ENCODE peak calls at places on chromosome 3, in six cellular contexts. R is IMR-90, T is fibroblast of lung, S is H9, G is mammary epithelial cell, V is endothelial cell of umbilical vein. J is an unnamed sample. For H3K9me3, the result is how much of the 10 kb centered on the place peaks cover.

GRCh38 chr3:184523825-184524615 is 37.6 kb upstream of the EPHB3 start:
- DNase-seq in R (peak), T (peak), S (peak), G (peak), V (peak), J (peak)

GRCh38 chr3:53382106-53382505 is 34.8 kb upstream of the DCP1A start:
- DNase-seq in R (peak), T (peak), S (no peak), G (peak), V (no peak), J (no peak)

GRCh38 chr3:53949541-53949940 is 57.9 kb upstream of the SELENOK start:
- DNase-seq in R (no peak), T (no peak), S (no peak), G (no peak), V (no peak), J (no peak)

GRCh38 chr3:152232679-152233078 is 36.0 kb upstream of the MBNL1 start:
- DNase-seq in R (no peak), T (no peak), S (no peak), G (peak), V (no peak), J (no peak)

GRCh38 chr3:140595295-140595694 is 82.6 kb upstream of the TRIM42 start:
- DNase-seq in R (no peak), T (peak), S (no peak), G (peak), V (no peak), J (peak)

GRCh38 chr3:13880811-13881156 is 913 bp upstream of the WNT7A start:
- DNase-seq in R (no peak), T (no peak), S (no peak), G (no peak), V (no peak), J (no peak)

GRCh38 chr3:183762304-183762703 is 63.1 kb downstream of the MAP6D1 start:
- DNase-seq in R (no peak), T (no peak), S (no peak), G (no peak), V (no peak), J (peak)

GRCh38 chr3:125137432-125138033 is 75.0 kb downstream of the SLC12A8 start:
- DNase-seq in R (peak), T (peak), S (no peak), G (peak), V (no peak), J (peak)

GRCh38 chr3:107977571-107977970 is 113.3 kb downstream of the CD47 start:
- DNase-seq in R (no peak), T (no peak), S (no peak), G (no peak), V (no peak), J (no peak)

GRCh38 chr3:194082596-194083220 is 53.2 kb upstream of the HES1 start:
- DNase-seq in R (peak), T (no peak), S (no peak), G (no peak), V (no peak), J (peak)

GRCh38 chr3:12967751-12968209 is 105.4 kb downstream of the IQSEC1 start:
- DNase-seq in R (peak), T (peak), S (peak), G (peak), V (peak), J (peak)

GRCh38 chr3:156368189-156368588 is 186.7 kb downstream of the SSR3 start:
- DNase-seq in R (no peak), T (no peak), S (no peak), G (no peak), V (no peak), J (no peak)

GRCh38 chr3:79367066-79367465 is 400.7 kb downstream of the ROBO1 start:
- DNase-seq in R (peak), T (peak), S (no peak), G (peak), V (peak), J (no peak)

GRCh38 chr3:99971761-99972160 is 142.5 kb downstream of the FILIP1L start:
- DNase-seq in R (no peak), T (no peak), S (no peak), G (peak), V (no peak), J (no peak)

GRCh38 chr3:66083961-66084270 is 45.2 kb upstream of the MAGI1 start:
- DNase-seq in R (no peak), T (no peak), S (no peak), G (no peak), V (no peak), J (no peak)

GRCh38 chr3:82685761-82686160 is 924.3 kb upstream of the GBE1 start:
- DNase-seq in R (no peak), T (no peak), S (no peak), G (no peak), V (no peak), J (no peak)

GRCh38 chr3:141930801-141931200 is 54.4 kb downstream of the ATP1B3 start:
- DNase-seq in R (no peak), T (no peak), S (no peak), G (no peak), V (no peak), J (no peak)

GRCh38 chr3:67640023-67640660 is 14.3 kb downstream of the SUCLG2 start:
- DNase-seq in R (peak), T (peak), S (no peak), G (no peak), V (no peak), J (no peak)

GRCh38 chr3:137524751-137525150 is 239.4 kb upstream of the SOX14 start:
- DNase-seq in R (no peak), T (no peak), S (no peak), G (no peak), V (no peak), J (no peak)

GRCh38 chr3:159884661-159885402 is 103.8 kb upstream of the IL12A start:
- DNase-seq in R (peak), T (peak), S (no peak), G (no peak), V (peak), J (no peak)

GRCh38 chr3:148158210-148158609 is 539.5 kb upstream of the AGTR1 start:
- DNase-seq in R (peak), T (peak), S (no peak), G (peak), V (peak), J (no peak)

GRCh38 chr3:196537319-196537984 is 22.3 kb upstream of the SMCO1 start:
- DNase-seq in R (peak), T (peak), S (no peak), G (peak), V (no peak), J (peak)

GRCh38 chr3:49248828-49249227 is 28.2 kb downstream of the C3orf62 start:
- DNase-seq in R (peak), T (no peak), S (no peak), G (peak), V (peak), J (peak)

GRCh38 chr3:129015388-129016105 is 14.4 kb downstream of the EFCC1 start:
- DNase-seq in R (no peak), T (no peak), S (no peak), G (no peak), V (peak), J (no peak)

GRCh38 chr3:98734311-98734710 is 28.8 kb upstream of the ST3GAL6 start:
- DNase-seq in R (no peak), T (no peak), S (no peak), G (no peak), V (peak), J (no peak)

GRCh38 chr3:18237251-18238005 is 187.7 kb downstream of the SATB1 start:
- DNase-seq in R (peak), T (peak), S (no peak), G (peak), V (peak), J (no peak)

GRCh38 chr3:62237296-62237948 is 135.9 kb downstream of the FEZF2 start:
- DNase-seq in R (no peak), T (no peak), S (no peak), G (no peak), V (no peak), J (no peak)

GRCh38 chr3:134696155-134696554 is 45.3 kb upstream of the KY start:
- DNase-seq in R (no peak), T (no peak), S (no peak), G (no peak), V (no peak), J (no peak)

GRCh38 chr3:188455748-188456147 is 301.8 kb downstream of the LPP start:
- DNase-seq in R (peak), T (no peak), S (no peak), G (no peak), V (no peak), J (peak)

GRCh38 chr3:152355744-152356665 is 87.3 kb downstream of the MBNL1 start:
- DNase-seq in R (peak), T (peak), S (no peak), G (no peak), V (no peak), J (peak)

GRCh38 chr3:126100688-126101301 is 16.9 kb upstream of the SLC41A3 start:
- DNase-seq in R (peak), T (no peak), S (no peak), G (peak), V (peak), J (peak)

GRCh38 chr3:79898907-79899306 is 131.1 kb upstream of the ROBO1 start:
- DNase-seq in R (no peak), T (no peak), S (no peak), G (no peak), V (no peak), J (no peak)

GRCh38 chr3:190306513-190307163 is 15.6 kb downstream of the CLDN1 start:
- DNase-seq in R (peak), T (peak), S (no peak), G (peak), V (no peak), J (no peak)

GRCh38 chr3:123347205-123347604 is 101.7 kb downstream of the ADCY5 start:
- DNase-seq in R (no peak), T (no peak), S (no peak), G (no peak), V (no peak), J (no peak)

GRCh38 chr3:58386966-58387365 is 46.7 kb downstream of the PDHB start:
- DNase-seq in R (peak), T (peak), S (peak), G (peak), V (peak), J (no peak)
- H2AFZ ChIP-seq in R (peak), T (no peak), S (no peak), G (no peak), V (peak), J (no peak)

GRCh38 chr3:150129181-150129580 is 158.5 kb upstream of the PFN2 start:
- DNase-seq in R (peak), T (peak), S (no peak), G (no peak), V (no peak), J (no peak)

GRCh38 chr3:150135321-150135721 is 164.6 kb upstream of the PFN2 start:
- DNase-seq in R (peak), T (peak), S (no peak), G (no peak), V (no peak), J (no peak)

GRCh38 chr3:150130404-150131100 is 159.9 kb upstream of the PFN2 start:
- DNase-seq in R (no peak), T (no peak), S (peak), G (no peak), V (no peak), J (no peak)

GRCh38 chr3:150133293-150133692 is 162.6 kb upstream of the PFN2 start:
- DNase-seq in R (peak), T (no peak), S (no peak), G (no peak), V (no peak), J (no peak)

DNA sequence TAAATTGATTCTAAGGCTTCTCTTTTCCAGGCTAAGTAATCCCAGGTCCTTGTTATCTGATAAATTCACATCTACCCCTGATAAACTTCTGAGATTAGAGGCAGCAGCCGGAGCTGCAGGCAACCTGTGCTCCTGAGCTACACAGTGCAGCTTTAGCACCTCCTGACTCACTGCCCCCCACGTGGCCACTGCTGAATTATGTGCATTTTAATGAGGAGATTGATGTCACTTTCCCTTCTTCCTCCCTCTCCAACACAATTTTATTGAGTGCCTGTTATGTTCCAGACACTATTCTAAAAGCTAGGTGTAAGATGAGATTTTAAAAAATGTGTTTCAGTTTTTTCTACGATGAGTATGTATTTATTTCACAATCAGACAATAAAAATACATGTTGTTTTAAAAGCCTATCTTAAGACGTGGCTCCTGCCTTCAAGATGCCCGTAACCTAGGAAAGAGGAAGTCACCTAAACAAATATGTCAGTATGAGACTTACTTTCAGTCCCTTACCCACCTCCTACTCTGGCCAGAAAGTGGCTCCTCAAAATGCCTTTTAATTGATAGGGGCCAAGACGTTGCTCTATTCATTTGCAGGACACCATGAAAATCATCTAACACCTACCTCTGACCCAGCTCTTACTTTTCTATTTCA is 161.5 kb upstream of the PFN2 start:
- DNase-seq in R (no peak), T (no peak), S (no peak), G (no peak), V (no peak), J (no peak)
- TF ChIP-seq CTCF in R (no peak), T (no peak), S (no peak), G (no peak), V (no peak), J (no peak)

GRCh38 chr3:43014216-43014615 is 35.1 kb downstream of the GASK1A start:
- DNase-seq in R (no peak), T (no peak), S (no peak), G (no peak), V (no peak), J (no peak)
- H3K9me3 ChIP-seq in R (under half), T (under half), S (under half), G (under half), V (under half), J (under half)

GRCh38 chr3:187072582-187072981 is 66.7 kb downstream of the RPL39L start:
- DNase-seq in R (no peak), T (no peak), S (no peak), G (no peak), V (no peak), J (no peak)

GRCh38 chr3:187077085-187077484 is 62.2 kb downstream of the RPL39L start:
- DNase-seq in R (no peak), T (no peak), S (no peak), G (no peak), V (no peak), J (no peak)

GRCh38 chr3:187069857-187070516 is 69.3 kb downstream of the RPL39L start:
- DNase-seq in R (peak), T (no peak), S (no peak), G (no peak), V (no peak), J (no peak)

GRCh38 chr3:187076297-187076696 is 63.0 kb downstream of the RPL39L start:
- DNase-seq in R (no peak), T (no peak), S (no peak), G (no peak), V (no peak), J (no peak)

DNA sequence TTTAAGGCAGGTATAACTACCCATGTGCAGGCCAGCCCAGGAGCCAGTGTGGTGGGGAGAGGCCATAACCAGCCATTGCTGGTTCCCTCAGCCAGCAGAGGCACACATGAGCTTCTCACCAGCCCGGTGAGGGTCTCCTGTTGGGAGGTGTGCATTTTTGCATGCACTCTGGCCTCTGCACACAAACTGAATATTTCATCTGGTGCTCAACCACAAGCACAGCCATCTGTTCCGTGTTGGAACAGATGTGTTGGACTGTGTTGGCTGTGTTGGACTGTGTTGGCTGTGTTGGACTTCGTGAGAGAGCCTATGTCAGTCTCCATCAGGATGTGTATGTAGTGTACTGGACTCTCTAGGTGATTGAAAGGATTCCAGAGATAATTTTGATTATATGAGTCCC is 67.2 kb downstream of the RPL39L start:
- DNase-seq in R (no peak), T (no peak), S (no peak), G (no peak), V (no peak), J (peak)
- H2AFZ ChIP-seq in R (no peak), T (no peak), S (no peak), G (no peak), V (no peak), J (no peak)

GRCh38 chr3:55337641-55338174 is 149.4 kb downstream of the WNT5A start:
- DNase-seq in R (no peak), T (no peak), S (no peak), G (no peak), V (no peak), J (peak)
- TF ChIP-seq CTCF in R (no peak), T (no peak), S (no peak), G (no peak), V (no peak), J (no peak)